ENCODE peak calls at places on chromosome 15, in six cellular contexts. One of them, this sample, is unnamed.

GRCh38 chr15:47551079-47551478 is 166.2 kb upstream of the SEMA6D start:
- DNase-seq in stromal cell of bone marrow: no peak
- DNase-seq in kidney: no peak
- DNase-seq in activated T-cell treated with anti-CD3 and anti-CD28 coated beads, Interleukin-2, amount 50 U/mL, for 72 hours: no peak
- DNase-seq in left ventricle myocardium superior: no peak
- DNase-seq in myocyte: no peak
- DNase-seq in this sample: no peak

GRCh38 chr15:22241451-22241850 is 161.1 kb downstream of the OR4M2 start:
- DNase-seq in left ventricle myocardium superior: no peak
- DNase-seq in kidney: no peak
- DNase-seq in activated T-cell treated with anti-CD3 and anti-CD28 coated beads, Interleukin-2, amount 50 U/mL, for 72 hours: no peak
- DNase-seq in myocyte: no peak
- DNase-seq in stromal cell of bone marrow: no peak
- DNase-seq in this sample: no peak

GRCh38 chr15:34217587-34218225 is 7.1 kb upstream of the EMC4 start:
- DNase-seq in left ventricle myocardium superior: no peak
- DNase-seq in myocyte: peak
- DNase-seq in kidney: no peak
- DNase-seq in stromal cell of bone marrow: peak
- DNase-seq in activated T-cell treated with anti-CD3 and anti-CD28 coated beads, Interleukin-2, amount 50 U/mL, for 72 hours: no peak
- DNase-seq in this sample: no peak

GRCh38 chr15:58260911-58261267 is 122.7 kb downstream of the AQP9 start:
- DNase-seq in left ventricle myocardium superior: peak
- DNase-seq in stromal cell of bone marrow: peak
- DNase-seq in activated T-cell treated with anti-CD3 and anti-CD28 coated beads, Interleukin-2, amount 50 U/mL, for 72 hours: no peak
- DNase-seq in myocyte: peak
- DNase-seq in kidney: no peak
- DNase-seq in this sample: no peak

GRCh38 chr15:75197062-75197630 is 4.5 kb upstream of the C15orf39 start:
- DNase-seq in stromal cell of bone marrow: no peak
- DNase-seq in myocyte: no peak
- DNase-seq in left ventricle myocardium superior: no peak
- DNase-seq in activated T-cell treated with anti-CD3 and anti-CD28 coated beads, Interleukin-2, amount 50 U/mL, for 72 hours: no peak
- DNase-seq in kidney: no peak
- DNase-seq in this sample: no peak

GRCh38 chr15:96695426-96695825 is 364.9 kb downstream of the NR2F2 start:
- DNase-seq in stromal cell of bone marrow: no peak
- DNase-seq in activated T-cell treated with anti-CD3 and anti-CD28 coated beads, Interleukin-2, amount 50 U/mL, for 72 hours: no peak
- DNase-seq in left ventricle myocardium superior: no peak
- DNase-seq in kidney: no peak
- DNase-seq in myocyte: no peak
- DNase-seq in this sample: no peak

GRCh38 chr15:74959643-74959939 is 3.0 kb upstream of the RPP25 start:
- DNase-seq in kidney: no peak
- DNase-seq in myocyte: no peak
- DNase-seq in activated T-cell treated with anti-CD3 and anti-CD28 coated beads, Interleukin-2, amount 50 U/mL, for 72 hours: no peak
- DNase-seq in stromal cell of bone marrow: no peak
- DNase-seq in left ventricle myocardium superior: no peak
- DNase-seq in this sample: no peak

GRCh38 chr15:78808550-78808949 is 2.7 kb downstream of the ADAMTS7 start:
- DNase-seq in stromal cell of bone marrow: no peak
- DNase-seq in activated T-cell treated with anti-CD3 and anti-CD28 coated beads, Interleukin-2, amount 50 U/mL, for 72 hours: peak
- DNase-seq in myocyte: peak
- DNase-seq in left ventricle myocardium superior: peak
- DNase-seq in kidney: no peak
- DNase-seq in this sample: no peak

GRCh38 chr15:62846131-62846804 is 196.3 kb upstream of the TPM1 start:
- DNase-seq in stromal cell of bone marrow: no peak
- DNase-seq in myocyte: no peak
- DNase-seq in activated T-cell treated with anti-CD3 and anti-CD28 coated beads, Interleukin-2, amount 50 U/mL, for 72 hours: no peak
- DNase-seq in kidney: no peak
- DNase-seq in left ventricle myocardium superior: no peak
- DNase-seq in this sample: no peak

GRCh38 chr15:73010154-73011152 is 41.8 kb upstream of the NEO1 start:
- DNase-seq in left ventricle myocardium superior: no peak
- DNase-seq in myocyte: no peak
- DNase-seq in activated T-cell treated with anti-CD3 and anti-CD28 coated beads, Interleukin-2, amount 50 U/mL, for 72 hours: no peak
- DNase-seq in stromal cell of bone marrow: no peak
- DNase-seq in kidney: no peak
- DNase-seq in this sample: no peak

This sample was measured in RWPE2.